ENCODE peak calls at places on chromosomes 13 and 19, in nine cellular contexts. O is Peyer's patch; C is activated naive CD8-positive, alpha-beta T cell treated with anti-CD3 and anti-CD28 coated beads for 36 hours; Q is iPS-NIHi11; K is T-helper 2 cell; M is CD4-positive, alpha-beta memory T cell; L is AG08395; F is left colon; V is NCI-H1436 treated with DMSO at 0.1 percent for 48 hours. U is an unnamed sample.

GRCh38 chr19:37963190-37963947 is 56.4 kb downstream of the SIPA1L3 start:
- DNase-seq in Q (no peak), V (no peak), O (peak; percentile 40), M (no peak), F (no peak), C (no peak), L (peak; percentile 66), K (no peak), U (peak; percentile 35)

GRCh38 chr13:33281951-33282595 is 3.5 kb downstream of the STARD13 start:
- DNase-seq in L (peak; percentile 61), M (no peak), O (no peak), K (no peak), Q (no peak), F (no peak), V (no peak), C (no peak), U (no peak)

GRCh38 chr13:98890186-98890585 is 87.7 kb downstream of the DOCK9 start:
- DNase-seq in M (no peak), V (no peak), C (peak; percentile 43), K (no peak), L (peak; percentile 94), F (no peak), O (no peak), Q (no peak), U (peak; percentile 90)

GRCh38 chr13:46339035-46339666 is 47.9 kb downstream of the RUBCNL start:
- DNase-seq in F (no peak), Q (no peak), O (peak; percentile 58), L (peak; percentile 36), C (no peak), M (no peak), K (no peak), V (no peak), U (no peak)

GRCh38 chr13:106987435-106987800 is 419.5 kb upstream of the ARGLU1 start:
- DNase-seq in Q (no peak), C (no peak), O (no peak), F (no peak), M (no peak), V (no peak), K (no peak), L (no peak), U (no peak)

GRCh38 chr13:73421310-73421912 is 362.6 kb downstream of the KLF5 start:
- DNase-seq in K (no peak), L (no peak), M (no peak), C (peak; percentile 10), Q (no peak), V (no peak), F (peak; percentile 55), O (peak; percentile 81), U (no peak)

GRCh38 chr19:16180611-16181010 is 4.6 kb upstream of the FAM32A start:
- DNase-seq in L (peak; percentile 90), M (no peak), O (no peak), C (no peak), V (no peak), Q (no peak), F (no peak), K (no peak), U (no peak)

GRCh38 chr19:30319411-30319810 is 52.8 kb upstream of the ZNF536 start:
- DNase-seq in Q (no peak), C (no peak), O (no peak), K (no peak), L (no peak), F (no peak), V (no peak), M (no peak), U (no peak)

GRCh38 chr19:17281391-17282304 is at the start of gene ANKLE1:
- DNase-seq in L (peak; percentile 35), V (no peak), K (no peak), C (peak; percentile 73), Q (peak; percentile 84), O (peak; percentile 62), M (no peak), F (no peak), U (no peak)

GRCh38 chr13:100954430-100955361 is 280.1 kb upstream of the TMTC4 start:
- DNase-seq in L (no peak), O (no peak), M (no peak), F (no peak), C (no peak), K (no peak), V (no peak), Q (no peak), U (no peak)

GRCh38 chr13:99657848-99658265 is 156.6 kb downstream of the TM9SF2 start:
- DNase-seq in C (peak; percentile 41), V (no peak), O (peak; percentile 53), F (peak; percentile 35), Q (no peak), K (peak; percentile 23), L (peak; percentile 29), M (peak; percentile 35), U (no peak)

GRCh38 chr19:20969898-20970297 is 46.8 kb downstream of the ZNF85 start:
- DNase-seq in V (no peak), L (no peak), K (no peak), M (no peak), O (no peak), C (no peak), F (no peak), Q (no peak), U (no peak)